ENCODE peak calls at places on chromosomes 11 and 22, in nine cellular contexts. One of them, this sample, is unnamed.

GRCh38 chr11:113789675-113790320 is 10.2 kb downstream of the CLDN25 start:
- DNase-seq in sigmoid colon: no peak
- DNase-seq in uterus: no peak
- DNase-seq in endothelial cell of umbilical vein: no peak
- DNase-seq in stomach: no peak
- DNase-seq in heart left ventricle: no peak
- DNase-seq in spleen: no peak
- DNase-seq in GM12878: no peak
- DNase-seq in A549: no peak
- DNase-seq in this sample: no peak

GRCh38 chr11:100963375-100963774 is 166.2 kb downstream of the PGR start:
- DNase-seq in sigmoid colon: no peak
- DNase-seq in uterus: no peak
- DNase-seq in endothelial cell of umbilical vein: peak; percentile 73
- DNase-seq in stomach: no peak
- DNase-seq in heart left ventricle: no peak
- DNase-seq in spleen: no peak
- DNase-seq in GM12878: no peak
- DNase-seq in A549: no peak
- DNase-seq in this sample: no peak

GRCh38 chr22:49203863-49204598 is 623.6 kb downstream of the BRD1 start:
- DNase-seq in sigmoid colon: peak; percentile 45
- DNase-seq in uterus: no peak
- DNase-seq in endothelial cell of umbilical vein: no peak
- DNase-seq in stomach: peak; percentile 23
- DNase-seq in heart left ventricle: no peak
- DNase-seq in spleen: peak; percentile 64
- DNase-seq in GM12878: no peak
- DNase-seq in A549: no peak
- DNase-seq in this sample: no peak

GRCh38 chr11:20672575-20672974 is 3.2 kb downstream of the NELL1 start:
- DNase-seq in sigmoid colon: no peak
- DNase-seq in uterus: no peak
- DNase-seq in endothelial cell of umbilical vein: peak; percentile 4
- DNase-seq in stomach: no peak
- DNase-seq in heart left ventricle: no peak
- DNase-seq in spleen: no peak
- DNase-seq in GM12878: no peak
- DNase-seq in A549: no peak
- DNase-seq in this sample: no peak

GRCh38 chr22:17633217-17633997 is 4.9 kb upstream of the ATP6V1E1 start:
- DNase-seq in sigmoid colon: no peak
- DNase-seq in uterus: no peak
- DNase-seq in endothelial cell of umbilical vein: no peak
- DNase-seq in stomach: no peak
- DNase-seq in heart left ventricle: no peak
- DNase-seq in spleen: no peak
- DNase-seq in GM12878: no peak
- DNase-seq in A549: peak; percentile 29
- DNase-seq in this sample: no peak

GRCh38 chr22:30396871-30397655 is at the start of gene SEC14L2:
- DNase-seq in sigmoid colon: peak; percentile 88
- DNase-seq in uterus: peak; percentile 73
- DNase-seq in endothelial cell of umbilical vein: peak; percentile 52
- DNase-seq in stomach: peak; percentile 79
- DNase-seq in heart left ventricle: peak; percentile 71
- DNase-seq in spleen: no peak
- DNase-seq in GM12878: no peak
- DNase-seq in A549: peak; percentile 55
- DNase-seq in this sample: peak; percentile 74

GRCh38 chr22:27598792-27599191 is 202.8 kb downstream of the MN1 start:
- DNase-seq in sigmoid colon: no peak
- DNase-seq in uterus: no peak
- DNase-seq in endothelial cell of umbilical vein: no peak
- DNase-seq in stomach: no peak
- DNase-seq in heart left ventricle: no peak
- DNase-seq in spleen: no peak
- DNase-seq in GM12878: no peak
- DNase-seq in A549: no peak
- DNase-seq in this sample: no peak

GRCh38 chr22:39932918-39933649 is 27.1 kb upstream of the TMA7B start:
- DNase-seq in sigmoid colon: no peak
- DNase-seq in uterus: no peak
- DNase-seq in endothelial cell of umbilical vein: peak; percentile 23
- DNase-seq in stomach: peak; percentile 71
- DNase-seq in heart left ventricle: no peak
- DNase-seq in spleen: no peak
- DNase-seq in GM12878: no peak
- DNase-seq in A549: peak; percentile 15
- DNase-seq in this sample: peak; percentile 43

GRCh38 chr11:94186342-94187203 is 57.9 kb downstream of the PANX1 start:
- DNase-seq in sigmoid colon: no peak
- DNase-seq in uterus: no peak
- DNase-seq in endothelial cell of umbilical vein: no peak
- DNase-seq in stomach: no peak
- DNase-seq in heart left ventricle: no peak
- DNase-seq in spleen: no peak
- DNase-seq in GM12878: no peak
- DNase-seq in A549: no peak
- DNase-seq in this sample: no peak

GRCh38 chr11:82930229-82930628 is 28.7 kb downstream of the DDIAS start:
- DNase-seq in sigmoid colon: no peak
- DNase-seq in uterus: no peak
- DNase-seq in endothelial cell of umbilical vein: no peak
- DNase-seq in stomach: no peak
- DNase-seq in heart left ventricle: no peak
- DNase-seq in spleen: no peak
- DNase-seq in GM12878: no peak
- DNase-seq in A549: no peak
- DNase-seq in this sample: no peak

GRCh38 chr11:103700605-103701004 is 335.8 kb upstream of the DDI1 start:
- DNase-seq in sigmoid colon: no peak
- DNase-seq in uterus: no peak
- DNase-seq in endothelial cell of umbilical vein: no peak
- DNase-seq in stomach: no peak
- DNase-seq in heart left ventricle: no peak
- DNase-seq in spleen: no peak
- DNase-seq in GM12878: no peak
- DNase-seq in A549: no peak
- DNase-seq in this sample: no peak

GRCh38 chr22:47107431-47107830 is 345.0 kb downstream of the TBC1D22A start:
- DNase-seq in sigmoid colon: no peak
- DNase-seq in uterus: no peak
- DNase-seq in endothelial cell of umbilical vein: peak; percentile 34
- DNase-seq in stomach: no peak
- DNase-seq in heart left ventricle: no peak
- DNase-seq in spleen: no peak
- DNase-seq in GM12878: no peak
- DNase-seq in A549: no peak
- DNase-seq in this sample: no peak

GRCh38 chr11:35347921-35348331 is 71.4 kb downstream of the SLC1A2 start:
- DNase-seq in sigmoid colon: no peak
- DNase-seq in uterus: peak; percentile 34
- DNase-seq in endothelial cell of umbilical vein: no peak
- DNase-seq in stomach: no peak
- DNase-seq in heart left ventricle: no peak
- DNase-seq in spleen: no peak
- DNase-seq in GM12878: no peak
- DNase-seq in A549: no peak
- DNase-seq in this sample: no peak

GRCh38 chr11:117794772-117795629 is 2.0 kb downstream of the DSCAML1 start:
- DNase-seq in sigmoid colon: no peak
- DNase-seq in uterus: no peak
- DNase-seq in endothelial cell of umbilical vein: no peak
- DNase-seq in stomach: no peak
- DNase-seq in heart left ventricle: no peak
- DNase-seq in spleen: no peak
- DNase-seq in GM12878: no peak
- DNase-seq in A549: no peak
- DNase-seq in this sample: no peak

GRCh38 chr11:32729976-32730375 is 64.5 kb downstream of the CCDC73 start:
- DNase-seq in sigmoid colon: no peak
- DNase-seq in uterus: no peak
- DNase-seq in endothelial cell of umbilical vein: no peak
- DNase-seq in stomach: no peak
- DNase-seq in heart left ventricle: no peak
- DNase-seq in spleen: no peak
- DNase-seq in GM12878: no peak
- DNase-seq in A549: no peak
- DNase-seq in this sample: no peak

GRCh38 chr11:19519344-19519743 is 193.3 kb upstream of the NAV2 start:
- DNase-seq in sigmoid colon: no peak
- DNase-seq in uterus: no peak
- DNase-seq in endothelial cell of umbilical vein: no peak
- DNase-seq in stomach: no peak
- DNase-seq in heart left ventricle: no peak
- DNase-seq in spleen: no peak
- DNase-seq in GM12878: no peak
- DNase-seq in A549: no peak
- DNase-seq in this sample: no peak

GRCh38 chr22:24247564-24248344 is 2.9 kb upstream of the GGT5 start:
- DNase-seq in sigmoid colon: peak; percentile 98
- DNase-seq in uterus: peak; percentile 97
- DNase-seq in endothelial cell of umbilical vein: peak; percentile 81
- DNase-seq in stomach: peak; percentile 88
- DNase-seq in heart left ventricle: peak; percentile 93
- DNase-seq in spleen: peak; percentile 91
- DNase-seq in GM12878: no peak
- DNase-seq in A549: peak; percentile 93
- DNase-seq in this sample: peak; percentile 91

GRCh38 chr11:2380396-2380795 is 3.3 kb downstream of the CD81 start:
- DNase-seq in sigmoid colon: no peak
- DNase-seq in uterus: no peak
- DNase-seq in endothelial cell of umbilical vein: no peak
- DNase-seq in stomach: no peak
- DNase-seq in heart left ventricle: no peak
- DNase-seq in spleen: no peak
- DNase-seq in GM12878: no peak
- DNase-seq in A549: no peak
- DNase-seq in this sample: no peak
- H3K4me1 ChIP-seq in sigmoid colon: no peaks in the 10 kb centered on the region
- H3K4me1 ChIP-seq in uterus: peaks cover 33% of the 10 kb centered on the region
- H3K4me1 ChIP-seq in endothelial cell of umbilical vein: peaks cover 49% of the 10 kb centered on the region
- H3K4me1 ChIP-seq in stomach: peaks cover 87% of the 10 kb centered on the region
- H3K4me1 ChIP-seq in heart left ventricle: peaks cover 75% of the 10 kb centered on the region
- H3K4me1 ChIP-seq in spleen: peaks cover 56% of the 10 kb centered on the region
- H3K4me1 ChIP-seq in GM12878: peaks cover 52% of the 10 kb centered on the region
- H3K4me1 ChIP-seq in A549: peaks cover 52% of the 10 kb centered on the region
- H3K4me1 ChIP-seq in this sample: peaks cover 81% of the 10 kb centered on the region

DNA sequence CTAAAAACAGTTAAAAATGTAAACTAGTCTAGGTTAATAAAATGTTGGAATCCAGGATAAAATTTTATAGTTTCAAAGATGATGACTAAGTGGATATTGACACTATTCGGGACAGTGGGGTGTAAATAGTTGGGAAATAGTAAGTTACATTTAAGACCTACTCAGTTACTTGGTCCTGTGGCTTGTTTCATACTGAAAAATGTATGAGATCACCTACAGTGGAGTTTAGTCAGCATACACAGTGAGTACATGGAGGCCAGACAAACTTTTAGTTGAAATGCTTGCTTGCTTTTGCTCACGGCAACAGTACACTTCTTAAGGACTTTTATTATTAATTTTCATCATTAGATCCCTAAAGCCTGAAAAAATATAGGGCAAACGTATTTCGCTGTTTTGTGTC is 16.1 kb downstream of the TRIM22 start:
- DNase-seq in sigmoid colon: no peak
- DNase-seq in uterus: no peak
- DNase-seq in endothelial cell of umbilical vein: no peak
- DNase-seq in stomach: no peak
- DNase-seq in heart left ventricle: no peak
- DNase-seq in spleen: no peak
- DNase-seq in GM12878: no peak
- DNase-seq in A549: no peak
- DNase-seq in this sample: no peak
- TF ChIP-seq POLR2A in sigmoid colon: no peak
- TF ChIP-seq POLR2A in uterus: no peak
- TF ChIP-seq POLR2A in endothelial cell of umbilical vein: no peak
- TF ChIP-seq POLR2A in stomach: no peak
- TF ChIP-seq POLR2A in heart left ventricle: no peak
- TF ChIP-seq POLR2A in spleen: no peak
- TF ChIP-seq POLR2A in GM12878: no peak
- TF ChIP-seq POLR2A in A549: no peak
- TF ChIP-seq POLR2A in this sample: no peak

DNA sequence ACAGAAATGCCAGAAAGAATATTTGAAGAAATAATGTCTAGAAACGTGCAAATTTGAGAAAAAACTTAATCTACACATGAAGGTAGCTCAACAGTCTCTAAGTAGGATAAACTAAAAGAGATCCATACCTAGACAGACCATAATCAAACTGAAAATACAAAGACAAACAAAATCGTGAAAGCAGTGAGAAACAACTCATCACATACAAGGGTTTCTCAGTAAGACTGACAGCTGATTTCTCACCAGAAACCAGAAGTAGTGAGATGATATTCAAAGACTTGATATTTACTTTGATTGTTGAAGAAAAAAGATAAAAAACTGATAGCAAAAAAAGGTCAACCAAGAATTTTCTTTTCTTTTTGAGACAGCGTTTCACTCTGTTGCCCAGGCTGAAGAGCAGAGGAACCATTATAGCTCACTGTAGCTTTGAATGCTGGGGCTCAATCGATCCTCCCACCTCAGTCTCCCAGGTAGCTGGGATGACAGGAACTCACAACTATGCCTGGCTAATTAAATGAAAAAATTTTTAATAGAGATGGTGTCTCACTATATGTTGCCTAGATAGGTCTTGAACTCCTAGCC is 17.4 kb downstream of the NPAT start:
- DNase-seq in sigmoid colon: no peak
- DNase-seq in uterus: no peak
- DNase-seq in endothelial cell of umbilical vein: no peak
- DNase-seq in stomach: no peak
- DNase-seq in heart left ventricle: no peak
- DNase-seq in spleen: no peak
- DNase-seq in GM12878: no peak
- DNase-seq in A549: no peak
- DNase-seq in this sample: no peak
- H3K4me3 ChIP-seq in sigmoid colon: no peak overlapping the region
- H3K4me3 ChIP-seq in uterus: no peak overlapping the region
- H3K4me3 ChIP-seq in endothelial cell of umbilical vein: no peak overlapping the region
- H3K4me3 ChIP-seq in stomach: no peak overlapping the region
- H3K4me3 ChIP-seq in heart left ventricle: no peak overlapping the region
- H3K4me3 ChIP-seq in spleen: no peak overlapping the region
- H3K4me3 ChIP-seq in GM12878: no peak overlapping the region
- H3K4me3 ChIP-seq in A549: no peak overlapping the region
- H3K4me3 ChIP-seq in this sample: no peak overlapping the region

DNA sequence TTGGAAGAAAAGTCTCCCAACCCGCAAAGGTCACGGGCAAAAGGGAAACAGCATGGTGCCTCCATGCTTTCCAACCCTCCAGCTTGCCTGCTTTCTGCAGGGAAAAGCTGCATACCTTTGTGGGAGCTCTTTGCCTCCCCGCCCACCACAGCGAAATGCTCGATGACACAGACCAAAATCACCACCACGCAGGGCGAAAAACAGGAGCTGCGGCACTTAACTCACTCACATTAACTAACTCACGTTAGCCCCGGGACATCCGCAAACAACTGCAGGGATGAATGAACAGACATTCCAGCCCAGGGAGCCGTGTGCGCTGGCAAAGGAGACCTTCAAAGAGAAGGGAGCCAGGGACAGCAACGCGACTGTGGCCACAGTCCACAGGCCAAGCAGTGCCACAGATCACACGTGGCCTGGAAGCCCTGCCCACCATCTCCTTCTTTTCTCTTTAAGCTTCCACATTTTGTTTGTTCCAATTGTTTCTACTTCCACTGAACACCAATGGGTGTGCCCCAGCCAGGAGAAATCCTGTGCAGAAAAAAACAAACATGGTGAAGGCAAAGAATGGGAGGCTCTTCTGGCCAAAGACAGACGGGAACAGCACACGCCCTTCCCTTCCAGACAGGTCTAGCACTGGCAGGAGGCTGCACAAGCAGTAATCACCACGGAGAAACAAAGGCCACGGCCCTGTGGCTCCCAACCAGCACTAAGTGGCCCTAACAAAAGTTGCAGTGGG is 39.3 kb downstream of the DUSP8 start:
- DNase-seq in sigmoid colon: no peak
- DNase-seq in uterus: no peak
- DNase-seq in endothelial cell of umbilical vein: no peak
- DNase-seq in stomach: no peak
- DNase-seq in heart left ventricle: no peak
- DNase-seq in spleen: no peak
- DNase-seq in GM12878: no peak
- DNase-seq in A549: no peak
- DNase-seq in this sample: no peak
- H3K4me1 ChIP-seq in sigmoid colon: no peaks in the 10 kb centered on the region
- H3K4me1 ChIP-seq in uterus: peaks cover 8% of the 10 kb centered on the region
- H3K4me1 ChIP-seq in endothelial cell of umbilical vein: peaks cover 7% of the 10 kb centered on the region
- H3K4me1 ChIP-seq in stomach: peaks cover 93% of the 10 kb centered on the region
- H3K4me1 ChIP-seq in heart left ventricle: peaks cover 70% of the 10 kb centered on the region
- H3K4me1 ChIP-seq in spleen: peaks cover 13% of the 10 kb centered on the region
- H3K4me1 ChIP-seq in GM12878: no peaks in the 10 kb centered on the region
- H3K4me1 ChIP-seq in A549: no peaks in the 10 kb centered on the region
- H3K4me1 ChIP-seq in this sample: peaks cover 16% of the 10 kb centered on the region